ENCODE peak calls at places on chromosomes 5 and 9, in six cellular contexts. V is mesothelial cell of epicardium, K is stomach, L is GM13977, E is EH, U is anterior cingulate cortex. Q is an unnamed sample.

GRCh38 chr5:175288048-175288621 is 155.8 kb downstream of the DRD1 start:
- DNase-seq in V (peak), K (no peak), L (no peak), E (peak), U (peak), Q (no peak)

GRCh38 chr5:561408-561807 is 37.2 kb upstream of the SLC9A3 start:
- DNase-seq in V (peak), K (no peak), L (no peak), E (no peak), U (no peak), Q (no peak)

GRCh38 chr5:142701673-142702311 is 15.9 kb upstream of the FGF1 start:
- DNase-seq in V (no peak), K (no peak), L (no peak), E (no peak), U (no peak), Q (no peak)

GRCh38 chr9:7166074-7166473 is 408.3 kb downstream of the KDM4C start:
- DNase-seq in V (no peak), K (no peak), L (no peak), E (no peak), U (no peak), Q (no peak)

GRCh38 chr5:137186759-137187461 is 312.2 kb downstream of the SPOCK1 start:
- DNase-seq in V (no peak), K (no peak), L (no peak), E (peak), U (no peak), Q (no peak)

GRCh38 chr9:77961541-77961940 is 70.1 kb downstream of the GNAQ start:
- DNase-seq in V (no peak), K (no peak), L (no peak), E (peak), U (no peak), Q (no peak)

GRCh38 chr5:92500752-92501151 is 1080.3 kb downstream of the NR2F1-AS1 start:
- DNase-seq in V (no peak), K (no peak), L (no peak), E (no peak), U (no peak), Q (no peak)

GRCh38 chr9:117720555-117720954 is 16.4 kb downstream of the TLR4 start:
- DNase-seq in V (no peak), K (no peak), L (no peak), E (peak), U (no peak), Q (no peak)

GRCh38 chr9:35517136-35517535 is 27.2 kb downstream of the RUSC2 start:
- DNase-seq in V (no peak), K (no peak), L (no peak), E (peak), U (no peak), Q (peak)

GRCh38 chr5:95857185-95857945 is 34.8 kb upstream of the GLRX start:
- DNase-seq in V (no peak), K (peak), L (no peak), E (peak), U (no peak), Q (peak)

GRCh38 chr9:27181381-27181780 is 72.4 kb downstream of the TEK start:
- DNase-seq in V (no peak), K (no peak), L (no peak), E (peak), U (no peak), Q (no peak)

GRCh38 chr5:51378778-51379652 is 4.2 kb upstream of the ISL1 start:
- DNase-seq in V (no peak), K (no peak), L (no peak), E (peak), U (no peak), Q (no peak)

GRCh38 chr5:174316326-174316725 is 270.8 kb downstream of the NSG2 start:
- DNase-seq in V (no peak), K (no peak), L (no peak), E (no peak), U (no peak), Q (no peak)

GRCh38 chr5:32274548-32275420 is 38.0 kb downstream of the MTMR12 start:
- DNase-seq in V (no peak), K (no peak), L (no peak), E (peak), U (no peak), Q (no peak)